ENCODE peak calls at places on chromosomes 12 and 14, in nine cellular contexts. U is transverse colon, C is IMR-90, V is thoracic aorta, S is ovary, P is left ventricle myocardium inferior, L is left lung, Z is iPS DF 6.9, G is hepatocyte. D is an unnamed sample.

GRCh38 chr14:76697246-76697645 is 64.0 kb upstream of the VASH1 start:
- DNase-seq in C (no peak), G (no peak), U (no peak), L (no peak), S (no peak), Z (no peak), P (no peak), V (no peak), D (no peak)

GRCh38 chr14:28571636-28572035 is 195.0 kb upstream of the FOXG1 start:
- DNase-seq in C (no peak), S (no peak), L (no peak), Z (no peak), U (no peak), P (no peak), V (no peak), G (no peak), D (no peak)

GRCh38 chr14:44662250-44662891 is 155.3 kb upstream of the FSCB start:
- DNase-seq in L (no peak), G (no peak), C (no peak), P (no peak), Z (no peak), U (no peak), V (no peak), S (no peak), D (no peak)

GRCh38 chr14:65336191-65336591 is 76.3 kb upstream of the FUT8 start:
- DNase-seq in V (no peak), U (no peak), L (no peak), G (peak), P (no peak), Z (no peak), S (no peak), C (peak), D (no peak)

GRCh38 chr14:34707722-34708121 is 6.7 kb downstream of the CFL2 start:
- DNase-seq in V (no peak), C (no peak), U (no peak), Z (no peak), G (no peak), L (no peak), P (no peak), S (no peak), D (no peak)

GRCh38 chr12:115597157-115597712 is 680.3 kb downstream of the MED13L start:
- DNase-seq in U (no peak), S (no peak), L (no peak), V (no peak), C (peak), P (no peak), G (peak), Z (no peak), D (no peak)

GRCh38 chr14:104881369-104881979 is 16.4 kb downstream of the CEP170B start:
- DNase-seq in L (no peak), U (no peak), P (peak), Z (no peak), S (no peak), G (no peak), V (no peak), C (no peak), D (no peak)

GRCh38 chr14:53516261-53516774 is 363.2 kb upstream of the DDHD1 start:
- DNase-seq in U (no peak), L (no peak), Z (no peak), G (no peak), P (no peak), V (no peak), C (peak), S (no peak), D (no peak)

GRCh38 chr14:57168138-57168695 is 100.5 kb downstream of the EXOC5 start:
- DNase-seq in L (no peak), S (no peak), U (no peak), P (no peak), V (no peak), C (no peak), Z (no peak), G (peak), D (no peak)

GRCh38 chr12:56687225-56688128 is 607 bp downstream of the PTGES3 start:
- DNase-seq in Z (no peak), C (no peak), S (peak), V (no peak), G (peak), U (peak), L (peak), P (peak), D (peak)

GRCh38 chr12:57196956-57197355 is 19.6 kb upstream of the NXPH4 start:
- DNase-seq in Z (no peak), G (no peak), S (no peak), P (no peak), V (no peak), L (no peak), C (no peak), U (no peak), D (no peak)

GRCh38 chr12:130335517-130336392 is 1.9 kb upstream of the PIWIL1 start:
- DNase-seq in Z (peak), V (no peak), P (no peak), L (no peak), U (peak), G (peak), C (peak), S (no peak), D (peak)

GRCh38 chr14:68361231-68361630 is 431.6 kb downstream of the ZFP36L1 start:
- DNase-seq in S (no peak), G (no peak), Z (no peak), U (no peak), P (no peak), C (peak), V (no peak), L (no peak), D (peak)

GRCh38 chr12:11814362-11814761 is 164.9 kb downstream of the ETV6 start:
- DNase-seq in G (peak), S (no peak), C (peak), U (no peak), V (no peak), L (no peak), P (no peak), Z (no peak), D (no peak)

GRCh38 chr14:34098045-34098984 is 147.4 kb upstream of the EGLN3 start:
- DNase-seq in C (peak), Z (no peak), P (no peak), G (peak), L (no peak), V (no peak), U (peak), S (peak), D (peak)

GRCh38 chr14:21192447-21192822 is 36.6 kb upstream of the OR5AU1 start:
- DNase-seq in C (no peak), U (no peak), G (no peak), V (no peak), S (no peak), Z (no peak), L (no peak), P (no peak), D (no peak)
- H3K4me3 ChIP-seq in C (peak), U (peak), G (no peak), V (peak), S (peak), Z (no peak), L (peak), P (peak), D (no peak)

GRCh38 chr14:37593496-37594237 is 1.4 kb downstream of the FOXA1 start:
- DNase-seq in U (no peak), G (no peak), L (no peak), Z (no peak), S (no peak), V (no peak), P (no peak), C (no peak), D (no peak)
- H3K27ac ChIP-seq in U (peak), G (peak), L (peak), Z (no peak), S (no peak), V (no peak), P (no peak), C (no peak), D (no peak)

GRCh38 chr14:69693823-69694729 is 72.9 kb upstream of the SRSF5 start:
- DNase-seq in V (no peak), Z (no peak), C (no peak), G (peak), P (no peak), L (no peak), S (peak), U (peak), D (peak)

GRCh38 chr14:69698572-69698971 is 68.4 kb upstream of the SRSF5 start:
- DNase-seq in U (no peak), P (no peak), C (no peak), V (no peak), S (no peak), Z (no peak), G (no peak), L (no peak), D (no peak)

GRCh38 chr14:69694730-69695663 is 71.9 kb upstream of the SRSF5 start:
- DNase-seq in U (no peak), V (no peak), G (no peak), S (no peak), Z (no peak), L (no peak), P (no peak), C (peak), D (peak)

GRCh38 chr14:69695664-69696527 is 71.0 kb upstream of the SRSF5 start:
- DNase-seq in P (no peak), S (no peak), U (peak), Z (no peak), L (no peak), C (peak), G (no peak), V (no peak), D (peak)

GRCh38 chr14:69696633-69697557 is 70.0 kb upstream of the SRSF5 start:
- DNase-seq in C (no peak), V (no peak), L (no peak), P (no peak), G (no peak), S (no peak), U (no peak), Z (no peak), D (peak)
- H3K4me3 ChIP-seq in C (no peak), V (no peak), L (no peak), P (no peak), G (no peak), S (no peak), U (no peak), Z (no peak), D (no peak)

GRCh38 chr12:109868182-109869051 is 11.9 kb downstream of the GLTP start:
- DNase-seq in P (no peak), U (no peak), V (no peak), L (no peak), Z (no peak), G (no peak), S (no peak), C (no peak), D (no peak)

GRCh38 chr12:109870648-109871047 is 9.7 kb downstream of the GLTP start:
- DNase-seq in V (no peak), Z (no peak), G (no peak), P (no peak), L (no peak), C (peak), U (no peak), S (no peak), D (no peak)

GRCh38 chr12:109875572-109876131 is 4.7 kb downstream of the GLTP start:
- DNase-seq in V (no peak), C (no peak), L (no peak), Z (no peak), P (no peak), U (peak), G (peak), S (no peak), D (peak)

GRCh38 chr12:109873653-109874052 is 6.7 kb downstream of the GLTP start:
- DNase-seq in C (peak), S (no peak), G (no peak), P (no peak), Z (no peak), L (no peak), U (peak), V (no peak), D (no peak)

DNA sequence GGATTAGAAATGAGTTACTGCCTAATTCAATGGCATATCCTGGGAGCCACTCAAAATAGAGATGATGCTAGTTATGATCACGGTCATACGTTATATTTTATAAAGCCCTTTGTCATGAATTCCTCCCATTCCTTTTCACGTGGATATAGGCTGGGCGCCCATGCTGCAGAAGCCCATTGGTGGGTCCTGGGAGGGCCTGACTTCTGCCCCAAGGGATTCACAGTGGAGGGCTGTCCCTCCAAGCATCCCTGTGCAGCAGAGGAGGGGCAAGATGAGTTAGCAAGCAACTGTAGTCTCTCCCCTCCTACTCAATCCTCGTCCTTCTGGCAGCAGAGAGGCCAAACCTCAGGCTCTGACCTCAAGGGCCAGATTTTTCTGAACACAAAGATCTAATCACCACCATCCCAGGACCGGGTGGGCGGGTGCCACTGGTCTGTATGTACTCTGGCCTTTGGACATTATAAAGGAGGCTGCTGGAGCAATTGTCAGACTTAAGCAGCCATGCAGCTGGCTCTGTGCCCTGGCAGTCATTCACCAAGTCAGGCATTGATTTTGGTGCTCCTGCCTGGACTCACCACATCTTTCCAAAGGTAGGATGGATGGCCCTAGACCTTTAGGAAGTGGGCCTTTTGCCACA is 8.5 kb downstream of the GLTP start:
- DNase-seq in Z (no peak), S (no peak), G (peak), P (no peak), U (peak), V (no peak), C (peak), L (no peak), D (peak)
- H3K27ac ChIP-seq in Z (no peak), S (no peak), G (no peak), P (no peak), U (peak), V (no peak), C (peak), L (peak), D (no peak)